ENCODE peak calls at places on chromosomes 6 and 20, in five cellular contexts. V, T, W, L and R are unnamed samples.

GRCh38 chr6:150439373-150439772 is 70.6 kb downstream of the IYD start:
- DNase-seq in L (no peak), T (no peak), W (no peak), V (no peak), R (no peak)

GRCh38 chr6:122833229-122833556 is 44.1 kb downstream of the SMPDL3A start:
- DNase-seq in L (no peak), V (no peak), W (no peak), T (no peak), R (no peak)

GRCh38 chr6:98832282-98833100 is 1.9 kb upstream of the POU3F2 start:
- DNase-seq in T (no peak), W (no peak), V (no peak), L (no peak), R (peak; percentile 18)

GRCh38 chr6:154604120-154604519 is 93.6 kb upstream of the CNKSR3 start:
- DNase-seq in W (no peak), T (no peak), V (no peak), L (no peak), R (peak; percentile 25)

GRCh38 chr20:43846516-43846905 is 68.1 kb upstream of the TOX2 start:
- DNase-seq in W (no peak), V (no peak), L (no peak), T (no peak), R (no peak)

GRCh38 chr20:35560105-35560511 is 18.2 kb downstream of the ERGIC3 start:
- DNase-seq in V (no peak), T (no peak), L (no peak), W (no peak), R (no peak)

GRCh38 chr6:44805239-44805849 is 417.8 kb downstream of the CDC5L start:
- DNase-seq in V (no peak), T (no peak), W (no peak), L (no peak), R (no peak)

GRCh38 chr6:83270971-83271714 is 78.0 kb downstream of the RWDD2A start:
- DNase-seq in V (no peak), L (no peak), W (no peak), T (no peak), R (no peak)

GRCh38 chr20:61360296-61360695 is 108.2 kb downstream of the CDH4 start:
- DNase-seq in W (no peak), L (no peak), V (no peak), T (no peak), R (no peak)

GRCh38 chr20:5931411-5931810 is 18.9 kb downstream of the TRMT6 start:
- DNase-seq in L (no peak), V (no peak), T (no peak), W (no peak), R (no peak)

GRCh38 chr20:5932796-5933195 is 17.5 kb downstream of the TRMT6 start:
- DNase-seq in V (no peak), W (no peak), T (no peak), L (no peak), R (no peak)

GRCh38 chr20:5923493-5923892 is 26.8 kb downstream of the TRMT6 start:
- DNase-seq in V (no peak), W (no peak), T (no peak), L (no peak), R (no peak)

GRCh38 chr20:5928831-5929715 is 21.3 kb downstream of the TRMT6 start:
- DNase-seq in L (no peak), V (no peak), W (no peak), T (no peak), R (no peak)

DNA sequence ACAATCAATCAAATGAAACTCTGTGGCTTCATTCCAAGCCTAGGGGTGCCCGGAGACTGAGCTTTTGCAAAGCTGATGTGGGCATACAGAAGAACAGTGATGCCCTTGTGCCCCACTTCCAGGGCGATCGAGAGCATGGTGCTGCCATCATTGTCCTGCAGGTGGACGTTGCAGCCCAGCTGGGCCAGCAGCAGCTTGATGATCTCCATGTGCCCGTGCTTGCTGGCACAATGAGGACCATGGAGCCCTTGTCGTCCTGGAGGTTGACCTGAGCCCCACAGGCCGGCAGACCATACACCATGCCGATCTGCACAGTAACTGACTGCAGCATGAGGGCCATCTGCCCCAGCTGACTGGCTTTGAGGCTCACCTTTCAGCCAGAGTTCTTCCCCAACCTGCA is 22.3 kb downstream of the TRMT6 start:
- DNase-seq in W (no peak), T (no peak), L (no peak), V (no peak), R (no peak)
- TF ChIP-seq CTCF in W (no peak), T (no peak), L (no peak), V (no peak), R (no peak)

GRCh38 chr20:51378171-51378928 is 164.2 kb downstream of the NFATC2 start:
- DNase-seq in W (peak; percentile 53), V (no peak), L (no peak), T (no peak), R (no peak)
- TF ChIP-seq CTCF in W (peak; percentile 37), V (no peak), L (peak; percentile 61), T (no peak), R (peak; percentile 5)

GRCh38 chr20:63121246-63121645 is 94.7 kb downstream of the YTHDF1 start:
- DNase-seq in T (no peak), L (no peak), W (no peak), V (no peak), R (no peak)
- TF ChIP-seq CTCF in T (no peak), L (no peak), W (no peak), V (no peak), R (no peak)

GRCh38 chr20:45299786-45300185 is 6.9 kb upstream of the RBPJL start:
- DNase-seq in T (no peak), V (no peak), L (no peak), W (no peak), R (no peak)

GRCh38 chr20:45301824-45302251 is 4.8 kb upstream of the RBPJL start:
- DNase-seq in W (no peak), V (no peak), L (no peak), T (no peak), R (no peak)

GRCh38 chr20:45303586-45304463 is 2.8 kb upstream of the RBPJL start:
- DNase-seq in W (no peak), V (no peak), L (no peak), T (no peak), R (no peak)

GRCh38 chr20:45297786-45298497 is 8.7 kb upstream of the RBPJL start:
- DNase-seq in T (no peak), V (no peak), W (no peak), L (no peak), R (no peak)

GRCh38 chr20:45300961-45301360 is 5.7 kb upstream of the RBPJL start:
- DNase-seq in W (peak; percentile 71), L (peak; percentile 37), V (peak; percentile 68), T (no peak), R (peak; percentile 48)
- TF ChIP-seq CTCF in W (peak; percentile 72), L (peak; percentile 71), V (peak; percentile 26), T (peak; percentile 43), R (peak; percentile 41)

GRCh38 chr6:156809034-156809433 is 31.9 kb downstream of the ARID1B start:
- DNase-seq in L (peak; percentile 80), V (peak; percentile 51), W (peak; percentile 64), T (peak; percentile 57), R (peak; percentile 46)

GRCh38 chr6:156816505-156816904 is 39.3 kb downstream of the ARID1B start:
- DNase-seq in W (no peak), T (no peak), V (no peak), L (no peak), R (no peak)

GRCh38 chr6:156809446-156810178 is 32.4 kb downstream of the ARID1B start:
- DNase-seq in L (no peak), W (no peak), V (no peak), T (no peak), R (no peak)

GRCh38 chr6:156808287-156808686 is 31.1 kb downstream of the ARID1B start:
- DNase-seq in L (peak; percentile 38), W (peak; percentile 53), V (peak; percentile 39), T (no peak), R (no peak)

DNA sequence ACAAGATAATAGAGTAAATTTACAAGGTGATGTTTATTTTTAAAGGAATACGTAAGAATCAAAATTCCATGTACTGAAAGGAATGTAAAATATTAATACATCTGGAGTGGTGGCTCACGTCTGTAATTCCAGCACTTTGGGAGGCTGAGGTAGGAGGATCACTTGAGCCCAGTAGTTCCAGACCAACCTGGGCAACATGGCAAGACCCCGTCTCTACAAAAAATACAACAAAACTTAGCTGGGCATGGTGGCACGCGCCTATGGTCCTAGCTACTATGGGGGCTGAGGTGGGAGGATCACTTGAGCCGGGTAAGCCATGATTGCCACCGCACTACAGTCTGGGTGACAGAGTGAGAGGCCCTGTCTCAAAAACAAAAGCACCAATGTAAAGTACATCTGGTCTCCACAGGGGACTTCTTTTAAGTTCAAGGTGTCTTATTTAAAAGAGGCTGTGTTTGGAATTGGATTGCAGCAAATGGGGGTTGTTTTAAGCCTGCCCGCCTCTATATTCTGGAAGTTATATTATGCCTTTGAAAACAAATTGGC is 36.9 kb downstream of the ARID1B start:
- DNase-seq in T (no peak), W (no peak), L (no peak), V (no peak), R (no peak)
- TF ChIP-seq CTCF in T (no peak), W (no peak), L (no peak), V (no peak), R (no peak)

GRCh38 chr6:132937466-132937906 is 123.1 kb downstream of the RPS12 start:
- DNase-seq in V (peak; percentile 6), T (no peak), L (peak; percentile 41), W (peak; percentile 54), R (peak; percentile 17)
- TF ChIP-seq CTCF in V (peak; percentile 52), T (peak; percentile 29), L (peak; percentile 78), W (peak; percentile 59), R (peak; percentile 29)

DNA sequence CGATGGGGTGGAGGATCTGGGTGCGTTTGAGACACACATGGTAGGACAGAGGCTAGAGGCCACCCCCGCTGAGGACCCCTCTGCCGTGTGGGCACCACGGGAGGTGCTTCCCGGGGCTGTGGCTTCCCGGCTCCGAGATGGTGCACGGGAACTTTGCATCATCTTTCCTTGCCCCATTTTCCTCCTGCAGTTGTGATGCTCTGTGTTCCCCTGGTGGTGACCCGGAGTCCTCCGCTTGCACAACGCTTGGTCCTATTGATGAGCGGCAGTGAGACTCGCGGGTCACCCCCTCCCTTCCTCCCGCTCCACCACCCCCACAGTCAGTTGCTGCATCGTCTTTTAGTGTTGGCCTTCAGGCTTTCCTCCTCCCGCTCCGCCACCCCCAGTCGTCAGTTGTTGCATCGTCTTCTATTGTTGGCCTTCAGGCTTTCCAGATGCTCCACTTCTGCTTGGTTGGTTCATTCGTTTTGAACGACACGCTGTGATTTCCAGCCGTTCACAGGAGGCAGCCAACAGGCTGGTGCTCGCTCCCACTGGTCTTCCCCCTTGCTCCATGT is 37.3 kb downstream of the PYGB start:
- DNase-seq in L (no peak), V (no peak), T (peak; percentile 29), W (no peak), R (no peak)
- TF ChIP-seq CTCF in L (peak; percentile 19), V (no peak), T (no peak), W (no peak), R (no peak)